ENCODE peak calls at places on chromosomes 7 and 10, in nine cellular contexts. K is CD8-positive, alpha-beta T cell; Z is lung; J is cardiac fibroblast; T is gastrocnemius medialis; E is left ventricle myocardium inferior; W is A549; P is GM12864; Q is fibroblast of lung. U is an unnamed sample.

GRCh38 chr7:142443614-142444013 is 185.8 kb upstream of the PRSS58 start:
- DNase-seq in K (no peak), Z (no peak), J (no peak), T (no peak), E (no peak), W (no peak), P (no peak), Q (no peak), U (no peak)

GRCh38 chr7:30562909-30563308 is 31.8 kb upstream of the GARS1 start:
- DNase-seq in K (no peak), Z (no peak), J (no peak), T (no peak), E (no peak), W (no peak), P (no peak), Q (no peak), U (no peak)

GRCh38 chr7:7785349-7785973 is 67.1 kb upstream of the RPA3 start:
- DNase-seq in K (no peak), Z (no peak), J (no peak), T (no peak), E (no peak), W (no peak), P (no peak), Q (no peak), U (no peak)

GRCh38 chr10:16156681-16157080 is 280.1 kb upstream of the PTER start:
- DNase-seq in K (no peak), Z (no peak), J (no peak), T (no peak), E (no peak), W (no peak), P (no peak), Q (no peak), U (no peak)

GRCh38 chr10:17062009-17062408 is 67.6 kb downstream of the CUBN start:
- DNase-seq in K (no peak), Z (no peak), J (peak; percentile 67), T (no peak), E (no peak), W (peak; percentile 7), P (no peak), Q (peak; percentile 88), U (peak; percentile 78)

GRCh38 chr7:101153969-101154692 is at the start of gene AP1S1:
- DNase-seq in K (peak; percentile 76), Z (peak; percentile 94), J (peak; percentile 96), T (peak; percentile 89), E (peak; percentile 95), W (peak; percentile 96), P (peak; percentile 96), Q (peak; percentile 94), U (peak; percentile 94)

GRCh38 chr7:95191793-95192192 is 132.5 kb downstream of the PON1 start:
- DNase-seq in K (no peak), Z (no peak), J (no peak), T (no peak), E (no peak), W (no peak), P (no peak), Q (no peak), U (no peak)

GRCh38 chr7:24881622-24882021 is 98.4 kb downstream of the OSBPL3 start:
- DNase-seq in K (no peak), Z (no peak), J (no peak), T (no peak), E (no peak), W (no peak), P (no peak), Q (no peak), U (no peak)

GRCh38 chr7:40716052-40716451 is 581.2 kb downstream of the SUGCT start:
- DNase-seq in K (no peak), Z (no peak), J (peak; percentile 27), T (no peak), E (no peak), W (no peak), P (no peak), Q (peak; percentile 19), U (peak; percentile 29)

GRCh38 chr10:99983280-99983988 is 26.3 kb downstream of the DNMBP start:
- DNase-seq in K (no peak), Z (no peak), J (peak; percentile 87), T (peak; percentile 27), E (peak; percentile 26), W (no peak), P (no peak), Q (peak; percentile 91), U (peak; percentile 97)

GRCh38 chr7:9453521-9453920 is 1020.1 kb downstream of the NXPH1 start:
- DNase-seq in K (no peak), Z (no peak), J (no peak), T (no peak), E (no peak), W (no peak), P (no peak), Q (no peak), U (no peak)

GRCh38 chr7:74267756-74268565 is 13.8 kb upstream of the RFC2 start:
- DNase-seq in K (no peak), Z (no peak), J (peak; percentile 50), T (no peak), E (no peak), W (no peak), P (no peak), Q (no peak), U (peak; percentile 63)

GRCh38 chr7:105776068-105776790 is 100.2 kb downstream of the ATXN7L1 start:
- DNase-seq in K (no peak), Z (peak; percentile 47), J (peak; percentile 97), T (peak; percentile 73), E (no peak), W (peak; percentile 67), P (no peak), Q (peak; percentile 98), U (peak; percentile 97)

GRCh38 chr7:138828302-138828701 is 30.3 kb upstream of the ATP6V0A4 start:
- DNase-seq in K (no peak), Z (no peak), J (no peak), T (no peak), E (no peak), W (no peak), P (no peak), Q (no peak), U (no peak)

GRCh38 chr7:138832966-138833365 is 35.0 kb upstream of the ATP6V0A4 start:
- DNase-seq in K (no peak), Z (no peak), J (no peak), T (no peak), E (no peak), W (no peak), P (no peak), Q (no peak), U (no peak)

GRCh38 chr7:138833596-138833995 is 35.6 kb upstream of the ATP6V0A4 start:
- DNase-seq in K (no peak), Z (no peak), J (no peak), T (no peak), E (no peak), W (no peak), P (no peak), Q (no peak), U (no peak)

GRCh38 chr7:138825049-138825721 is 27.2 kb upstream of the ATP6V0A4 start:
- DNase-seq in K (no peak), Z (no peak), J (no peak), T (no peak), E (no peak), W (no peak), P (no peak), Q (no peak), U (no peak)

GRCh38 chr7:138829335-138829734 is 31.3 kb upstream of the ATP6V0A4 start:
- DNase-seq in K (no peak), Z (no peak), J (no peak), T (no peak), E (no peak), W (no peak), P (no peak), Q (no peak), U (no peak)
- H3K4me3 ChIP-seq in K (no peak overlapping the region), Z (no peak overlapping the region), J (no peak overlapping the region), T (no peak overlapping the region), E (no peak overlapping the region), W (no peak overlapping the region), P (no peak overlapping the region), Q (no peak overlapping the region), U (no peak overlapping the region)

GRCh38 chr7:149460493-149461330 is at the start of gene ZNF777:
- DNase-seq in K (peak; percentile 66), Z (peak; percentile 86), J (peak; percentile 91), T (peak; percentile 80), E (peak; percentile 85), W (peak; percentile 96), P (peak; percentile 61), Q (peak; percentile 89), U (peak; percentile 87)
- TF ChIP-seq CTCF in K (peak; percentile 57), Z (peak; percentile 41), J (peak; percentile 59), T (peak; percentile 22), E (peak; percentile 68), W (peak; percentile 69), P (peak; percentile 55), Q (peak; percentile 43), U (peak; percentile 43)

GRCh38 chr10:688621-689426 is 644 bp downstream of the DIP2C start:
- DNase-seq in K (no peak), Z (no peak), J (peak; percentile 48), T (no peak), E (peak; percentile 42), W (peak; percentile 35), P (no peak), Q (peak; percentile 59), U (peak; percentile 52)
- H3K4me3 ChIP-seq in K (no peak overlapping the region), Z (peak overlapping the region; percentile 84), J (peak overlapping the region; percentile 69), T (peak overlapping the region; percentile 91), E (peak overlapping the region; percentile 89), W (peak overlapping the region; percentile 98), P (no peak overlapping the region), Q (peak overlapping the region; percentile 61), U (peak overlapping the region; percentile 67)

GRCh38 chr10:116765549-116766162 is 23.3 kb upstream of the HSPA12A start:
- DNase-seq in K (no peak), Z (no peak), J (no peak), T (no peak), E (no peak), W (no peak), P (no peak), Q (peak; percentile 22), U (no peak)
- TF ChIP-seq CTCF in K (no peak), Z (no peak), J (no peak), T (no peak), E (peak; percentile 24), W (peak; percentile 14), P (peak; percentile 62), Q (peak; percentile 34), U (peak; percentile 50)

DNA sequence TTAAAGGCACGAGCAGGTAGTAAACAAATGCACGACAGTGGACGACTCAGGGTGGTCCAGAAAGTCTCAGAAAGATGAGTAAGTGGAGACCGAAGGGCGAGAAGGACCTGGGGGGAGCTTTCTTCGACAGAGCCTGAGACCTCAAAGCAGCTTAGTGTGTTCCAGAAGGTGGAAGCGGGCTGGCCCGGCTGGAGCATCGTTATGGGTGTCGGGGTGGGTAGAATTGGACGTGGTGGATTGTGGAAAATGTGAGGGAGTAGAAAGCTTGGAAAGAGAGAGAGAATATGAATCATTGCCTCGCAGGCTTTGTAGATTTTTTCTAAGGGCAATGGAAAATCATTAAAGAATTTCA is 631 bp downstream of the MCM10 start:
- DNase-seq in K (no peak), Z (no peak), J (no peak), T (no peak), E (no peak), W (peak; percentile 20), P (no peak), Q (no peak), U (no peak)
- H3K4me3 ChIP-seq in K (peak overlapping the region; percentile 44), Z (no peak overlapping the region), J (peak overlapping the region; percentile 58), T (peak overlapping the region; percentile 50), E (peak overlapping the region; percentile 66), W (peak overlapping the region; percentile 71), P (peak overlapping the region; percentile 80), Q (peak overlapping the region; percentile 43), U (peak overlapping the region; percentile 62)

GRCh38 chr7:131836733-131837132 is 280.3 kb upstream of the PODXL start:
- DNase-seq in K (no peak), Z (no peak), J (no peak), T (no peak), E (no peak), W (no peak), P (no peak), Q (no peak), U (no peak)
- TF ChIP-seq CTCF in K (no peak), Z (no peak), J (no peak), T (no peak), E (no peak), W (no peak), P (no peak), Q (no peak), U (no peak)